ENCODE peak calls at places on chromosome 11, in four cellular contexts. B, C, E and A are unnamed samples.

GRCh38 chr11:5280582-5281102 is 10.9 kb upstream of the HBE1 start:
- DNase-seq in E (peak), B (peak), C (peak), A (peak)

GRCh38 chr11:46390331-46391171 is 1.0 kb downstream of the CHRM4 start:
- DNase-seq in B (no peak), E (peak), C (no peak), A (no peak)

GRCh38 chr11:96257036-96257435 is 86.0 kb downstream of the MAML2 start:
- DNase-seq in E (no peak), C (no peak), B (no peak), A (no peak)

GRCh38 chr11:74008373-74009229 is at the start of gene UCP3:
- DNase-seq in E (no peak), C (no peak), B (no peak), A (no peak)

GRCh38 chr11:13344818-13345217 is 67.2 kb downstream of the BMAL1 start:
- DNase-seq in E (no peak), C (no peak), B (no peak), A (no peak)

GRCh38 chr11:84549221-84549620 is 1077.9 kb downstream of the DLG2 start:
- DNase-seq in B (no peak), E (no peak), C (no peak), A (no peak)

GRCh38 chr11:115695677-115696451 is 191.6 kb upstream of the CADM1 start:
- DNase-seq in C (no peak), E (no peak), B (no peak), A (no peak)

GRCh38 chr11:28106351-28107043 is 1.5 kb downstream of the KIF18A start:
- DNase-seq in E (no peak), C (no peak), B (no peak), A (no peak)

GRCh38 chr11:16840951-16841350 is 102.5 kb downstream of the C11orf58 start:
- DNase-seq in C (no peak), E (no peak), B (no peak), A (no peak)

GRCh38 chr11:115321602-115322289 is 182.5 kb downstream of the CADM1 start:
- DNase-seq in C (no peak), B (no peak), E (no peak), A (peak)

GRCh38 chr11:62372871-62373270 is 35.6 kb downstream of the ASRGL1 start:
- DNase-seq in E (no peak), B (no peak), C (no peak), A (no peak)

GRCh38 chr11:101860694-101861371 is 54.0 kb upstream of the CEP126 start:
- DNase-seq in B (peak), E (peak), C (peak), A (peak)

GRCh38 chr11:134818531-134818930 is 406.5 kb upstream of the B3GAT1 start:
- DNase-seq in C (no peak), B (no peak), E (no peak), A (no peak)

GRCh38 chr11:64081663-64082442 is 46.1 kb downstream of the FLRT1 start:
- DNase-seq in C (no peak), E (no peak), B (no peak), A (no peak)

GRCh38 chr11:123523539-123523938 is 93.5 kb downstream of the GRAMD1B start:
- DNase-seq in B (no peak), E (no peak), C (no peak), A (no peak)

GRCh38 chr11:126378763-126379162 is 23.3 kb downstream of the ST3GAL4 start:
- DNase-seq in C (no peak), E (no peak), B (no peak), A (peak)

GRCh38 chr11:74311352-74311926 is at the start of gene P4HA3:
- DNase-seq in E (peak), B (peak), C (peak), A (peak)

GRCh38 chr11:8959546-8960166 is 4.6 kb downstream of the TMEM9B start:
- DNase-seq in C (peak), B (peak), E (peak), A (peak)

GRCh38 chr11:70192666-70193410 is 10.3 kb upstream of the FADD start:
- DNase-seq in C (no peak), E (no peak), B (no peak), A (no peak)

GRCh38 chr11:80156062-80156461 is 715.2 kb upstream of the TENM4 start:
- DNase-seq in E (no peak), C (no peak), B (no peak), A (no peak)

GRCh38 chr11:340539-341512 is 20.2 kb upstream of the IFITM3 start:
- DNase-seq in B (no peak), C (no peak), E (no peak), A (no peak)

GRCh38 chr11:43895601-43896000 is 15.0 kb downstream of the ALKBH3 start:
- DNase-seq in E (no peak), B (no peak), C (no peak), A (no peak)

DNA sequence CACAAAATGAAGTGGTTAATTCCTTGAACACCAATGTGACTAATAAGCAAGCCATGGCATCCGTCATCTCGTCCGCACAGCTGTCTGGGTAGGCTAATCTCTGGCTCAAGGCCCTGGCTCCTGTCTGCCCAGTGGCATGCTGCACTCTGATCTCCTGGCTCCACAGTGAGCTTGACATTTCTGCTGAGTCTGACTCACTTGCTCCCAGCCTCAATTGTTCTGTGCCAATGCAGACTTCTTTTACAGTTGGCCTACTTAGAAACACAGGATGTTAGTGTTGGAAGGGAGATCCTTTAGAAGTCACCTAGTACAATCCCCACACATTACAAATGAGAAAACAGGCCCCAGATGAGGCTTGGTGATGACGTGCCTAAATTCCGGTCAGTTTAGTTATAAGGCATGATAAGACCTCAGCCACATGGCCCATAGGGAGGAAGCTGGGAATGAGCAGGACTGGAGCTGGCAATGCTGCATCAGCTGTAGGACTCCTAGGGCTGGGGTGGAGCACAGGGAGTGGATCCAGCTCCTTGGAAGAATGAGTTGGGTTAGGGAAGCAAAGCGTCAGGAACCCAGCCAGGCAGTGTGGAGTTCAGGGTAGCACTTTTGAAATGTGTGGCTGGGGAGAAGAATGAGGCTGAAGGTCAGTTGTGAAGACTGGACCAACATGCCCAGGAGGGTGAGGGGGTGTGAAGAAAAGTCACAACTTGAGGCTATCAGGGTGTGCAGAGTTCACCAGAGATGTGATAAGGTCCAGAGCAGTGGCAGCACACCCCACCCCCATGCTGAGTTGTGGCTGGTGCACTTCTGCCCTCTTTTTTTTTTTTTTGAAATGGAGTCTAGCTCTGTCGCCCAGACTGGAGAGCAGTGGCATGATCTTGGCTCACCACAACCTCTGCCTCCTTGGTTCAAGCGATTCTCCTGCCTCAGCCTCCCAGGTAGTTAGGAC is 70.2 kb upstream of the EED start:
- DNase-seq in E (peak), B (peak), C (no peak), A (peak)
- TF ChIP-seq MAZ in E (no peak), B (no peak), C (no peak), A (peak)

GRCh38 chr11:78857688-78858087 is 283.0 kb upstream of the NARS2 start:
- DNase-seq in E (no peak), C (no peak), B (no peak), A (peak)

GRCh38 chr11:78851883-78852586 is 277.4 kb upstream of the NARS2 start:
- DNase-seq in B (no peak), C (no peak), E (no peak), A (no peak)

GRCh38 chr11:78855146-78855545 is 280.5 kb upstream of the NARS2 start:
- DNase-seq in C (no peak), E (no peak), B (no peak), A (no peak)

GRCh38 chr11:78850078-78850477 is 275.4 kb upstream of the NARS2 start:
- DNase-seq in E (no peak), B (no peak), C (no peak), A (no peak)

DNA sequence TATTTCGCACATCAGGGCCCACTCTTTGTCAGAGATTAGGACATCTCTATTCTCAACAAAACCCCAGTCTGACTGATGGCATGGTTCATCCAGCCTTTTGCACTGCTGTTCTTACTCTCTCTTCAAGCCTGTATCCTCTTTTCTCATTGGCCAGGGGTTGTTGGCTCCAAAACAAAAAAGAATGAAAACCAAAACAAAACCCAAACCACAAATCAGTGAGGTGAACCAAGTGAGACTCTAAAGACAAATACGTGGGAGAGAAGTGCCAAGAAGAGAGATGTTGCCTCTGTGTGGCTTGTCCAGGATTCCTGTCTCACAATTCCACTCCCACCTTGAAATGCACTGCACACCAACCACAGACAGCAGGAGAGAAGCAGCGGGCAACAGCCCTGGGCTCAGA is 278.9 kb upstream of the NARS2 start:
- DNase-seq in C (no peak), B (no peak), E (no peak), A (no peak)
- TF ChIP-seq CTCF in C (no peak), B (no peak), E (no peak), A (no peak)

GRCh38 chr11:120432056-120433018 is 79.2 kb upstream of the GRIK4 start:
- DNase-seq in B (peak), C (peak), E (peak), A (peak)
- TF ChIP-seq MAZ in B (no peak), C (no peak), E (no peak), A (no peak)

GRCh38 chr11:10758959-10759358 is 7.9 kb downstream of the CTR9 start:
- DNase-seq in C (no peak), B (no peak), E (peak), A (no peak)
- TF ChIP-seq CTCF in C (peak), B (no peak), E (peak), A (peak)

DNA sequence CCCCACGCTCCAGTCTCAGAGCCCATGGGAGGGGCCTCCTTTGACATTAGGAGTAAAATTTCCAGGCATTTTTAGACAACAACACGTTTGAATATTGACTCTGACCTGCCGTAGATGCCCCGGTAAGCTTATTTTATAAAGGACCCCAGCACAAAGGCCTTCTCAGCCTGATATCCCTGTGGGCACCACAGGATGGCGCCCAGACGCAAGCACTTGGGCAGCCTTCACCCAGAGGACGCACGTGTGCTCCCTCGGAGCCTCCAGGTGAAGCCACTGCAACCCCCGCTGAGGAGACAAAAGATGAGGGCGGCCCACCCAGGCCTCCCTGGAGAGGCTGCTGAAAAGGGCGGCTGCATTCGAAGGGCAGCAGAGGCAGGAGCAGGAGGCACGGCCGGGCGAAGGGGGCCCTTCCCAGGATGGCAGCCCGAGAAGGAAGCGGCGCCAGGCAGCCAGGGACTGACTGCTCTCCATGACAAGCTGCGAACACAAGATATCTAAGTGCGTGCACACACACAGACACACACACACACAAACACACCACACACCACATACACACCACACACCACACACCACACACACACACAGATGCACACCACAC is 15.2 kb upstream of the TH start:
- DNase-seq in B (peak), C (peak), E (no peak), A (no peak)
- TF ChIP-seq MAZ in B (no peak), C (no peak), E (no peak), A (no peak)